ENCODE peak calls at places on chromosomes 13 and 19, in ten cellular contexts. R is CD4-positive, alpha-beta T cell; D is activated naive CD4-positive, alpha-beta T cell treated with anti-CD3 and anti-CD28 coated beads, Interleukin-2, amount 10 ng/mL, durations not matched to agents 7 days and 5 days; N is iris pigment epithelial cell; P is nephron progenitor cell; K is NCI-H2171 treated with DMSO at 0.1 percent for 48 hours; V is stimulated activated CD4-positive, alpha-beta T cell treated with anti-CD3 and anti-CD28 coated beads, Interleukin-2, amount 100 ng/mL, for 4 hours; O is NCI-H1092; M is HuH-7.5; C is activated CD4-positive, alpha-beta T cell treated with anti-CD3 and anti-CD28 coated beads, Interleukin-2, amount 50 U/mL, for 48 hours. S is an unnamed sample.

GRCh38 chr13:41802684-41803554 is 158.0 kb downstream of the VWA8 start:
- DNase-seq in R (no peak), V (no peak), O (no peak), D (no peak), N (peak; percentile 92), K (no peak), P (no peak), M (no peak), C (no peak), S (no peak)

GRCh38 chr13:37870489-37870845 is 895 bp upstream of the TRPC4 start:
- DNase-seq in D (no peak), V (no peak), M (no peak), N (no peak), P (no peak), K (no peak), R (no peak), O (no peak), C (no peak), S (no peak)

GRCh38 chr19:20077791-20078463 is at the start of gene ZNF90:
- DNase-seq in D (peak; percentile 92), O (peak; percentile 89), V (peak; percentile 77), C (peak; percentile 84), K (peak; percentile 56), P (peak; percentile 88), M (peak; percentile 43), R (peak; percentile 89), N (peak; percentile 98), S (peak; percentile 92)

GRCh38 chr13:58919551-58919950 is 1244.2 kb downstream of the DIAPH3 start:
- DNase-seq in N (no peak), C (no peak), K (no peak), R (no peak), O (no peak), D (no peak), V (no peak), P (peak; percentile 2), M (no peak), S (no peak)

GRCh38 chr19:52229524-52229923 is 39.7 kb downstream of the PPP2R1A start:
- DNase-seq in C (no peak), O (no peak), D (no peak), M (no peak), R (no peak), N (no peak), K (no peak), P (no peak), V (no peak), S (peak; percentile 8)

GRCh38 chr19:2722541-2723344 is 1.6 kb upstream of the DIRAS1 start:
- DNase-seq in R (no peak), O (no peak), M (no peak), P (no peak), V (no peak), D (no peak), N (peak; percentile 69), C (no peak), K (no peak), S (peak; percentile 62)

GRCh38 chr19:7919681-7920519 is at the start of gene SNAPC2:
- DNase-seq in O (peak; percentile 90), N (peak; percentile 94), V (peak; percentile 96), K (peak; percentile 93), P (peak; percentile 98), D (peak; percentile 97), M (peak; percentile 94), C (peak; percentile 98), R (peak; percentile 96), S (peak; percentile 96)

GRCh38 chr13:75050419-75051066 is 431.4 kb downstream of the TBC1D4 start:
- DNase-seq in C (no peak), O (no peak), V (no peak), R (no peak), N (peak; percentile 38), M (no peak), K (no peak), P (no peak), D (no peak), S (no peak)

GRCh38 chr13:44230071-44230470 is 143.6 kb upstream of the SERP2 start:
- DNase-seq in N (peak; percentile 59), O (no peak), P (no peak), M (no peak), R (no peak), C (no peak), D (no peak), V (no peak), K (no peak), S (no peak)

GRCh38 chr13:99859178-99860177 is 112.1 kb downstream of the ZIC5 start:
- DNase-seq in M (no peak), D (peak; percentile 36), K (no peak), V (no peak), R (no peak), N (no peak), O (no peak), C (peak; percentile 74), P (no peak), S (no peak)

GRCh38 chr19:7575426-7576040 is 20.1 kb upstream of the CAMSAP3 start:
- DNase-seq in C (no peak), P (no peak), O (no peak), N (no peak), K (no peak), R (no peak), V (no peak), D (no peak), M (no peak), S (no peak)

GRCh38 chr13:30736461-30736860 is 1.1 kb downstream of the ALOX5AP start:
- DNase-seq in D (no peak), V (no peak), R (no peak), M (no peak), K (no peak), P (no peak), C (no peak), N (no peak), O (no peak), S (no peak)

GRCh38 chr13:63024458-63024857 is 1608.8 kb upstream of the PCDH20 start:
- DNase-seq in P (no peak), R (no peak), K (no peak), N (peak; percentile 1), M (no peak), D (no peak), O (no peak), C (no peak), V (no peak), S (no peak)

GRCh38 chr13:44972956-44973581 is 16.2 kb downstream of the NUFIP1 start:
- DNase-seq in O (peak; percentile 4), D (no peak), C (no peak), N (peak; percentile 37), M (no peak), K (peak; percentile 2), R (no peak), V (no peak), P (no peak), S (no peak)

GRCh38 chr13:99970761-99971575 is 599 bp downstream of the ZIC5 start:
- DNase-seq in V (no peak), R (no peak), M (no peak), D (no peak), N (no peak), K (peak; percentile 23), C (no peak), O (peak; percentile 40), P (no peak), S (peak; percentile 94)

GRCh38 chr13:49927755-49928154 is 8.4 kb downstream of the SPRYD7 start:
- DNase-seq in C (no peak), M (no peak), K (no peak), N (peak; percentile 90), O (no peak), P (no peak), D (no peak), R (no peak), V (no peak), S (no peak)

GRCh38 chr19:48123907-48124675 is 13.5 kb upstream of the PLA2G4C start:
- DNase-seq in N (peak; percentile 46), D (no peak), M (no peak), C (peak; percentile 54), R (no peak), V (no peak), O (no peak), K (no peak), P (no peak), S (no peak)

GRCh38 chr19:30217461-30217860 is 154.7 kb upstream of the ZNF536 start:
- DNase-seq in M (no peak), N (no peak), C (no peak), D (no peak), O (no peak), P (no peak), V (no peak), K (no peak), R (no peak), S (no peak)

GRCh38 chr19:19138110-19138981 is at the start of gene TMEM161A:
- DNase-seq in M (peak; percentile 100), N (peak; percentile 99), C (peak; percentile 96), R (peak; percentile 95), P (peak; percentile 98), V (peak; percentile 94), D (peak; percentile 98), K (peak; percentile 96), O (peak; percentile 95), S (peak; percentile 100)

GRCh38 chr13:99264053-99264452 is 5.9 kb upstream of the GPR18 start:
- DNase-seq in C (no peak), P (no peak), O (no peak), N (no peak), M (no peak), R (no peak), V (no peak), K (no peak), D (no peak), S (no peak)

GRCh38 chr19:591099-591958 is 1.6 kb downstream of the HCN2 start:
- DNase-seq in V (no peak), O (no peak), M (peak; percentile 83), D (no peak), C (no peak), N (peak; percentile 25), K (no peak), P (peak; percentile 81), R (no peak), S (peak; percentile 94)

GRCh38 chr13:32731576-32731975 is 145.3 kb downstream of the PDS5B start:
- DNase-seq in M (no peak), N (peak; percentile 67), R (no peak), P (no peak), C (no peak), K (no peak), D (no peak), V (peak; percentile 4), O (no peak), S (no peak)

GRCh38 chr13:95337597-95337996 is 36.3 kb upstream of the ABCC4 start:
- DNase-seq in K (no peak), O (no peak), N (no peak), R (no peak), D (no peak), P (no peak), V (no peak), C (no peak), M (no peak), S (no peak)

GRCh38 chr19:11737964-11738745 is 591 bp downstream of the ZNF823 start:
- DNase-seq in C (peak; percentile 41), P (peak; percentile 61), K (peak; percentile 26), D (peak; percentile 59), M (peak; percentile 48), R (peak; percentile 16), V (no peak), O (no peak), N (peak; percentile 28), S (peak; percentile 69)

GRCh38 chr19:7483720-7484201 is 5.1 kb downstream of the PEX11G start:
- DNase-seq in D (no peak), V (no peak), O (no peak), K (no peak), C (no peak), P (no peak), N (no peak), M (no peak), R (no peak), S (no peak)

GRCh38 chr13:73018336-73018735 is 40.5 kb upstream of the KLF5 start:
- DNase-seq in V (no peak), C (no peak), P (no peak), D (no peak), K (no peak), M (no peak), O (no peak), R (no peak), N (peak; percentile 21), S (no peak)

GRCh38 chr13:80132741-80133601 is 208.0 kb downstream of the SPRY2 start:
- DNase-seq in P (peak; percentile 55), O (no peak), C (no peak), V (no peak), K (no peak), N (peak; percentile 77), D (no peak), M (peak; percentile 37), R (no peak), S (no peak)

GRCh38 chr13:43377955-43378354 is 354.6 kb downstream of the DNAJC15 start:
- DNase-seq in C (no peak), K (no peak), D (no peak), R (no peak), V (no peak), N (peak; percentile 45), M (no peak), O (no peak), P (no peak), S (no peak)

S was measured in H7.